ENCODE peak calls at places on chromosomes 4 and X, in seven cellular contexts. A is HEK293T, J is AG09319, S is tibial nerve, Y is stomach, G is midbrain, F is AG04449. X is an unnamed sample.

GRCh38 chr4:38489924-38490639 is 173.9 kb upstream of the KLF3 start:
- DNase-seq in J (no peak), A (no peak), Y (peak), S (no peak), F (no peak), G (peak), X (no peak)

GRCh38 chr4:58665649-58666048 is 1555.5 kb upstream of the IGFBP7 start:
- DNase-seq in A (no peak), F (no peak), G (no peak), Y (no peak), J (no peak), S (no peak), X (no peak)

GRCh38 chr4:94298725-94299252 is 43.8 kb downstream of the HPGDS start:
- DNase-seq in F (no peak), S (no peak), Y (no peak), G (no peak), A (no peak), J (no peak), X (no peak)

GRCh38 chr4:41437264-41437566 is 100.7 kb upstream of the LIMCH1 start:
- DNase-seq in A (no peak), F (no peak), Y (no peak), S (no peak), G (no peak), J (no peak), X (no peak)

GRCh38 chr4:87947381-87948160 is 27.9 kb upstream of the SPP1 start:
- DNase-seq in G (no peak), A (no peak), Y (no peak), J (no peak), S (no peak), F (no peak), X (peak)

GRCh38 chrX:83145910-83146309 is 362.2 kb upstream of the POU3F4 start:
- DNase-seq in J (no peak), Y (no peak), G (no peak), S (no peak), F (no peak), A (no peak), X (no peak)

GRCh38 chr4:94516999-94517398 is 65.3 kb downstream of the PDLIM5 start:
- DNase-seq in S (no peak), A (peak), G (no peak), F (no peak), Y (no peak), J (no peak), X (no peak)

GRCh38 chrX:48474127-48474526 is 1.9 kb upstream of the FTSJ1 start:
- DNase-seq in A (peak), S (no peak), Y (no peak), J (no peak), G (no peak), F (no peak), X (no peak)

GRCh38 chr4:161577604-161578301 is 586.0 kb downstream of the FSTL5 start:
- DNase-seq in F (no peak), G (no peak), Y (no peak), A (peak), S (no peak), J (peak), X (peak)

GRCh38 chr4:40811886-40812857 is 62.4 kb downstream of the NSUN7 start:
- DNase-seq in F (no peak), J (no peak), G (no peak), A (no peak), Y (no peak), S (no peak), X (no peak)

GRCh38 chr4:155809835-155810234 is 51.0 kb downstream of the GUCY1B1 start:
- DNase-seq in G (peak), A (peak), Y (no peak), J (peak), S (no peak), F (no peak), X (peak)

GRCh38 chr4:86594559-86595425 is 677 bp downstream of the PTPN13 start:
- DNase-seq in Y (peak), S (no peak), A (peak), F (peak), J (peak), G (peak), X (peak)